ENCODE peak calls at places on chromosomes 2 and 18, in nine cellular contexts. One of them, this sample, is unnamed.
A peak's percentile ranks its signal among the peaks of the same experiment; 100 is the strongest.

GRCh38 chr2:98498703-98499445 is 54.2 kb downstream of the INPP4A start:
- DNase-seq in ovary: no peak
- DNase-seq in fibroblast of the conjunctiva: no peak
- DNase-seq in SK-N-SH: no peak
- DNase-seq in AG09309: no peak
- DNase-seq in GM03348: no peak
- DNase-seq in GM12865: no peak
- DNase-seq in GOT3: no peak
- DNase-seq in OCI-LY7: no peak
- DNase-seq in this sample: no peak

GRCh38 chr2:28643324-28643723 is 108.3 kb upstream of the PPP1CB start:
- DNase-seq in ovary: no peak
- DNase-seq in fibroblast of the conjunctiva: no peak
- DNase-seq in SK-N-SH: no peak
- DNase-seq in AG09309: no peak
- DNase-seq in GM03348: no peak
- DNase-seq in GM12865: no peak
- DNase-seq in GOT3: no peak
- DNase-seq in OCI-LY7: no peak
- DNase-seq in this sample: no peak

GRCh38 chr2:228841877-228842276 is 429.2 kb downstream of the PID1 start:
- DNase-seq in ovary: no peak
- DNase-seq in fibroblast of the conjunctiva: no peak
- DNase-seq in SK-N-SH: no peak
- DNase-seq in AG09309: no peak
- DNase-seq in GM03348: peak; percentile 9
- DNase-seq in GM12865: no peak
- DNase-seq in GOT3: no peak
- DNase-seq in OCI-LY7: no peak
- DNase-seq in this sample: no peak

GRCh38 chr2:240416821-240417220 is 18.6 kb upstream of the GPC1 start:
- DNase-seq in ovary: no peak
- DNase-seq in fibroblast of the conjunctiva: no peak
- DNase-seq in SK-N-SH: no peak
- DNase-seq in AG09309: no peak
- DNase-seq in GM03348: no peak
- DNase-seq in GM12865: no peak
- DNase-seq in GOT3: no peak
- DNase-seq in OCI-LY7: no peak
- DNase-seq in this sample: peak; percentile 2

GRCh38 chr2:121197369-121198091 is 87.5 kb downstream of the TFCP2L1 start:
- DNase-seq in ovary: no peak
- DNase-seq in fibroblast of the conjunctiva: no peak
- DNase-seq in SK-N-SH: no peak
- DNase-seq in AG09309: peak; percentile 14
- DNase-seq in GM03348: peak; percentile 83
- DNase-seq in GM12865: no peak
- DNase-seq in GOT3: no peak
- DNase-seq in OCI-LY7: no peak
- DNase-seq in this sample: no peak

GRCh38 chr2:226758886-226759660 is 40.5 kb downstream of the IRS1 start:
- DNase-seq in ovary: no peak
- DNase-seq in fibroblast of the conjunctiva: peak; percentile 58
- DNase-seq in SK-N-SH: no peak
- DNase-seq in AG09309: no peak
- DNase-seq in GM03348: peak; percentile 64
- DNase-seq in GM12865: no peak
- DNase-seq in GOT3: no peak
- DNase-seq in OCI-LY7: no peak
- DNase-seq in this sample: no peak

GRCh38 chr2:205633994-205634393 is 48.3 kb upstream of the NRP2 start:
- DNase-seq in ovary: no peak
- DNase-seq in fibroblast of the conjunctiva: no peak
- DNase-seq in SK-N-SH: no peak
- DNase-seq in AG09309: no peak
- DNase-seq in GM03348: peak; percentile 38
- DNase-seq in GM12865: no peak
- DNase-seq in GOT3: no peak
- DNase-seq in OCI-LY7: no peak
- DNase-seq in this sample: no peak

GRCh38 chr2:660477-661214 is 16.6 kb downstream of the TMEM18 start:
- DNase-seq in ovary: no peak
- DNase-seq in fibroblast of the conjunctiva: no peak
- DNase-seq in SK-N-SH: no peak
- DNase-seq in AG09309: no peak
- DNase-seq in GM03348: no peak
- DNase-seq in GM12865: no peak
- DNase-seq in GOT3: no peak
- DNase-seq in OCI-LY7: no peak
- DNase-seq in this sample: no peak

GRCh38 chr2:18903750-18904149 is 314.4 kb upstream of the NT5C1B start:
- DNase-seq in ovary: no peak
- DNase-seq in fibroblast of the conjunctiva: no peak
- DNase-seq in SK-N-SH: no peak
- DNase-seq in AG09309: no peak
- DNase-seq in GM03348: no peak
- DNase-seq in GM12865: peak; percentile 77
- DNase-seq in GOT3: no peak
- DNase-seq in OCI-LY7: peak; percentile 77
- DNase-seq in this sample: no peak

GRCh38 chr18:34196231-34196630 is 28.5 kb downstream of the NOL4 start:
- DNase-seq in ovary: no peak
- DNase-seq in fibroblast of the conjunctiva: no peak
- DNase-seq in SK-N-SH: no peak
- DNase-seq in AG09309: no peak
- DNase-seq in GM03348: no peak
- DNase-seq in GM12865: no peak
- DNase-seq in GOT3: no peak
- DNase-seq in OCI-LY7: no peak
- DNase-seq in this sample: no peak

GRCh38 chr2:210049831-210050230 is 47.4 kb downstream of the RPE start:
- DNase-seq in ovary: no peak
- DNase-seq in fibroblast of the conjunctiva: no peak
- DNase-seq in SK-N-SH: no peak
- DNase-seq in AG09309: no peak
- DNase-seq in GM03348: no peak
- DNase-seq in GM12865: no peak
- DNase-seq in GOT3: no peak
- DNase-seq in OCI-LY7: no peak
- DNase-seq in this sample: no peak

GRCh38 chr2:98634406-98635092 is 26.2 kb downstream of the UNC50 start:
- DNase-seq in ovary: no peak
- DNase-seq in fibroblast of the conjunctiva: no peak
- DNase-seq in SK-N-SH: peak; percentile 38
- DNase-seq in AG09309: no peak
- DNase-seq in GM03348: no peak
- DNase-seq in GM12865: peak; percentile 25
- DNase-seq in GOT3: no peak
- DNase-seq in OCI-LY7: no peak
- DNase-seq in this sample: peak; percentile 37

GRCh38 chr2:893311-893710 is 57.3 kb upstream of the SNTG2 start:
- DNase-seq in ovary: no peak
- DNase-seq in fibroblast of the conjunctiva: no peak
- DNase-seq in SK-N-SH: no peak
- DNase-seq in AG09309: no peak
- DNase-seq in GM03348: no peak
- DNase-seq in GM12865: no peak
- DNase-seq in GOT3: no peak
- DNase-seq in OCI-LY7: no peak
- DNase-seq in this sample: no peak

GRCh38 chr2:206982360-206982759 is 43.0 kb downstream of the CPO start:
- DNase-seq in ovary: no peak
- DNase-seq in fibroblast of the conjunctiva: no peak
- DNase-seq in SK-N-SH: peak; percentile 5
- DNase-seq in AG09309: no peak
- DNase-seq in GM03348: no peak
- DNase-seq in GM12865: no peak
- DNase-seq in GOT3: no peak
- DNase-seq in OCI-LY7: no peak
- DNase-seq in this sample: no peak

GRCh38 chr2:148303166-148303565 is 282.3 kb downstream of the MBD5 start:
- DNase-seq in ovary: no peak
- DNase-seq in fibroblast of the conjunctiva: no peak
- DNase-seq in SK-N-SH: no peak
- DNase-seq in AG09309: no peak
- DNase-seq in GM03348: no peak
- DNase-seq in GM12865: no peak
- DNase-seq in GOT3: no peak
- DNase-seq in OCI-LY7: no peak
- DNase-seq in this sample: no peak

GRCh38 chr2:119408221-119408619 is 23.4 kb upstream of the TMEM37 start:
- DNase-seq in ovary: no peak
- DNase-seq in fibroblast of the conjunctiva: no peak
- DNase-seq in SK-N-SH: no peak
- DNase-seq in AG09309: no peak
- DNase-seq in GM03348: no peak
- DNase-seq in GM12865: no peak
- DNase-seq in GOT3: no peak
- DNase-seq in OCI-LY7: no peak
- DNase-seq in this sample: no peak

GRCh38 chr2:96527990-96528679 is 8.4 kb upstream of the ARID5A start:
- DNase-seq in ovary: peak; percentile 55
- DNase-seq in fibroblast of the conjunctiva: no peak
- DNase-seq in SK-N-SH: no peak
- DNase-seq in AG09309: no peak
- DNase-seq in GM03348: no peak
- DNase-seq in GM12865: peak; percentile 75
- DNase-seq in GOT3: no peak
- DNase-seq in OCI-LY7: no peak
- DNase-seq in this sample: no peak

GRCh38 chr2:228699888-228700287 is 518.4 kb upstream of the SPHKAP start:
- DNase-seq in ovary: no peak
- DNase-seq in fibroblast of the conjunctiva: no peak
- DNase-seq in SK-N-SH: no peak
- DNase-seq in AG09309: no peak
- DNase-seq in GM03348: no peak
- DNase-seq in GM12865: no peak
- DNase-seq in GOT3: no peak
- DNase-seq in OCI-LY7: no peak
- DNase-seq in this sample: no peak

GRCh38 chr2:146077156-146077555 is 1557.2 kb upstream of the ZEB2 start:
- DNase-seq in ovary: no peak
- DNase-seq in fibroblast of the conjunctiva: no peak
- DNase-seq in SK-N-SH: no peak
- DNase-seq in AG09309: no peak
- DNase-seq in GM03348: no peak
- DNase-seq in GM12865: no peak
- DNase-seq in GOT3: no peak
- DNase-seq in OCI-LY7: no peak
- DNase-seq in this sample: no peak

GRCh38 chr2:133324150-133324561 is 244.1 kb downstream of the NCKAP5 start:
- DNase-seq in ovary: no peak
- DNase-seq in fibroblast of the conjunctiva: no peak
- DNase-seq in SK-N-SH: no peak
- DNase-seq in AG09309: peak; percentile 91
- DNase-seq in GM03348: peak; percentile 86
- DNase-seq in GM12865: no peak
- DNase-seq in GOT3: no peak
- DNase-seq in OCI-LY7: no peak
- DNase-seq in this sample: no peak

GRCh38 chr18:60322591-60322990 is 50.0 kb downstream of the MC4R start:
- DNase-seq in ovary: no peak
- DNase-seq in fibroblast of the conjunctiva: no peak
- DNase-seq in SK-N-SH: no peak
- DNase-seq in AG09309: peak; percentile 4
- DNase-seq in GM03348: no peak
- DNase-seq in GM12865: no peak
- DNase-seq in GOT3: no peak
- DNase-seq in OCI-LY7: no peak
- DNase-seq in this sample: no peak

GRCh38 chr2:239544846-239545465 is 144.1 kb upstream of the HDAC4 start:
- DNase-seq in ovary: no peak
- DNase-seq in fibroblast of the conjunctiva: no peak
- DNase-seq in SK-N-SH: no peak
- DNase-seq in AG09309: no peak
- DNase-seq in GM03348: no peak
- DNase-seq in GM12865: peak; percentile 9
- DNase-seq in GOT3: no peak
- DNase-seq in OCI-LY7: peak; percentile 1
- DNase-seq in this sample: no peak

GRCh38 chr18:75408554-75409506 is 18.7 kb downstream of the SMIM21 start:
- DNase-seq in ovary: no peak
- DNase-seq in fibroblast of the conjunctiva: peak; percentile 89
- DNase-seq in SK-N-SH: no peak
- DNase-seq in AG09309: peak; percentile 97
- DNase-seq in GM03348: peak; percentile 88
- DNase-seq in GM12865: no peak
- DNase-seq in GOT3: peak; percentile 17
- DNase-seq in OCI-LY7: no peak
- DNase-seq in this sample: no peak

GRCh38 chr2:85709385-85709784 is 15.2 kb downstream of the GNLY start:
- DNase-seq in ovary: no peak
- DNase-seq in fibroblast of the conjunctiva: no peak
- DNase-seq in SK-N-SH: no peak
- DNase-seq in AG09309: no peak
- DNase-seq in GM03348: no peak
- DNase-seq in GM12865: no peak
- DNase-seq in GOT3: no peak
- DNase-seq in OCI-LY7: no peak
- DNase-seq in this sample: no peak

GRCh38 chr2:42653908-42654445 is 85.5 kb downstream of the MTA3 start:
- DNase-seq in ovary: no peak
- DNase-seq in fibroblast of the conjunctiva: no peak
- DNase-seq in SK-N-SH: no peak
- DNase-seq in AG09309: no peak
- DNase-seq in GM03348: no peak
- DNase-seq in GM12865: no peak
- DNase-seq in GOT3: no peak
- DNase-seq in OCI-LY7: no peak
- DNase-seq in this sample: no peak

GRCh38 chr18:8696749-8697211 is 8.6 kb upstream of the MTCL1 start:
- DNase-seq in ovary: peak; percentile 48
- DNase-seq in fibroblast of the conjunctiva: peak; percentile 42
- DNase-seq in SK-N-SH: peak; percentile 85
- DNase-seq in AG09309: no peak
- DNase-seq in GM03348: peak; percentile 88
- DNase-seq in GM12865: peak; percentile 59
- DNase-seq in GOT3: peak; percentile 1
- DNase-seq in OCI-LY7: peak; percentile 75
- DNase-seq in this sample: peak; percentile 89

GRCh38 chr2:203892207-203892606 is 24.6 kb downstream of the CTLA4 start:
- DNase-seq in ovary: no peak
- DNase-seq in fibroblast of the conjunctiva: no peak
- DNase-seq in SK-N-SH: no peak
- DNase-seq in AG09309: no peak
- DNase-seq in GM03348: no peak
- DNase-seq in GM12865: no peak
- DNase-seq in GOT3: no peak
- DNase-seq in OCI-LY7: no peak
- DNase-seq in this sample: no peak

GRCh38 chr18:13359195-13359594 is 140.6 kb downstream of the LDLRAD4 start:
- DNase-seq in ovary: no peak
- DNase-seq in fibroblast of the conjunctiva: no peak
- DNase-seq in SK-N-SH: no peak
- DNase-seq in AG09309: no peak
- DNase-seq in GM03348: no peak
- DNase-seq in GM12865: peak; percentile 32
- DNase-seq in GOT3: no peak
- DNase-seq in OCI-LY7: peak; percentile 16
- DNase-seq in this sample: no peak

GRCh38 chr2:122206101-122206500 is 450.6 kb downstream of the TSN start:
- DNase-seq in ovary: no peak
- DNase-seq in fibroblast of the conjunctiva: no peak
- DNase-seq in SK-N-SH: no peak
- DNase-seq in AG09309: no peak
- DNase-seq in GM03348: no peak
- DNase-seq in GM12865: no peak
- DNase-seq in GOT3: no peak
- DNase-seq in OCI-LY7: no peak
- DNase-seq in this sample: no peak

GRCh38 chr18:50099725-50100414 is 95.1 kb downstream of the MYO5B start:
- DNase-seq in ovary: no peak
- DNase-seq in fibroblast of the conjunctiva: peak; percentile 68
- DNase-seq in SK-N-SH: no peak
- DNase-seq in AG09309: no peak
- DNase-seq in GM03348: peak; percentile 13
- DNase-seq in GM12865: peak; percentile 70
- DNase-seq in GOT3: no peak
- DNase-seq in OCI-LY7: no peak
- DNase-seq in this sample: no peak

GRCh38 chr2:127597984-127598380 is 48.0 kb upstream of the GPR17 start:
- DNase-seq in ovary: no peak
- DNase-seq in fibroblast of the conjunctiva: no peak
- DNase-seq in SK-N-SH: no peak
- DNase-seq in AG09309: no peak
- DNase-seq in GM03348: no peak
- DNase-seq in GM12865: no peak
- DNase-seq in GOT3: no peak
- DNase-seq in OCI-LY7: no peak
- DNase-seq in this sample: no peak

This sample was measured in D341Med.